ENCODE peak calls at places on chromosomes 12 and 14, in ten cellular contexts. D is tibial artery, O is cardiac muscle cell, Z is choroid plexus epithelial cell, Y is heart left ventricle, B is coronary artery, G is tibial nerve, C is brain microvascular endothelial cell, A is ovary, F is BJ. J is an unnamed sample.

GRCh38 chr12:28242129-28242887 is 52.1 kb downstream of the CCDC91 start:
- DNase-seq in D (no peak), O (no peak), Z (no peak), Y (no peak), B (no peak), G (no peak), C (no peak), A (no peak), F (no peak), J (no peak)

GRCh38 chr12:13390921-13391320 is 194.4 kb downstream of the EMP1 start:
- DNase-seq in D (no peak), O (no peak), Z (no peak), Y (no peak), B (no peak), G (no peak), C (no peak), A (no peak), F (no peak), J (no peak)

GRCh38 chr12:14934511-14934910 is 3.8 kb downstream of the ERP27 start:
- DNase-seq in D (no peak), O (no peak), Z (no peak), Y (no peak), B (no peak), G (no peak), C (no peak), A (no peak), F (no peak), J (no peak)

GRCh38 chr12:66035289-66035961 is 95.1 kb downstream of the LLPH start:
- DNase-seq in D (no peak), O (peak), Z (peak), Y (no peak), B (no peak), G (peak), C (peak), A (no peak), F (no peak), J (no peak)

GRCh38 chr12:132362966-132363660 is 33.7 kb upstream of the GALNT9 start:
- DNase-seq in D (no peak), O (no peak), Z (no peak), Y (no peak), B (no peak), G (no peak), C (no peak), A (no peak), F (no peak), J (no peak)

GRCh38 chr14:65237956-65238355 is 135.6 kb upstream of the MAX start:
- DNase-seq in D (peak), O (peak), Z (no peak), Y (no peak), B (no peak), G (no peak), C (no peak), A (no peak), F (no peak), J (no peak)

GRCh38 chr12:53569174-53569557 is 57.0 kb downstream of the ATF7 start:
- DNase-seq in D (no peak), O (peak), Z (peak), Y (no peak), B (no peak), G (no peak), C (peak), A (no peak), F (no peak), J (peak)

GRCh38 chr14:59882957-59883356 is 12.4 kb upstream of the RTN1 start:
- DNase-seq in D (no peak), O (no peak), Z (peak), Y (no peak), B (no peak), G (no peak), C (no peak), A (no peak), F (no peak), J (no peak)

GRCh38 chr14:101819251-101819990 is 57.9 kb downstream of the PPP2R5C start:
- DNase-seq in D (no peak), O (no peak), Z (no peak), Y (no peak), B (no peak), G (no peak), C (no peak), A (no peak), F (no peak), J (no peak)

GRCh38 chr14:59041308-59041707 is 147.2 kb upstream of the DAAM1 start:
- DNase-seq in D (no peak), O (no peak), Z (no peak), Y (no peak), B (no peak), G (no peak), C (no peak), A (no peak), F (no peak), J (no peak)

GRCh38 chr14:99586761-99587462 is 17.1 kb downstream of the CCDC85C start:
- DNase-seq in D (no peak), O (no peak), Z (no peak), Y (no peak), B (no peak), G (no peak), C (no peak), A (no peak), F (no peak), J (no peak)

GRCh38 chr12:124087251-124088141 is 114.5 kb downstream of the ZNF664 start:
- DNase-seq in D (no peak), O (no peak), Z (no peak), Y (no peak), B (no peak), G (no peak), C (no peak), A (no peak), F (no peak), J (no peak)

GRCh38 chr12:96501139-96501741 is 11.9 kb downstream of the CFAP54 start:
- DNase-seq in D (no peak), O (peak), Z (peak), Y (peak), B (no peak), G (peak), C (peak), A (no peak), F (no peak), J (no peak)

GRCh38 chr14:72801841-72802587 is 91.9 kb downstream of the DPF3 start:
- DNase-seq in D (no peak), O (no peak), Z (no peak), Y (no peak), B (no peak), G (no peak), C (no peak), A (no peak), F (no peak), J (no peak)

GRCh38 chr12:93803408-93803807 is 126.2 kb downstream of the CRADD start:
- DNase-seq in D (no peak), O (peak), Z (peak), Y (no peak), B (no peak), G (no peak), C (no peak), A (no peak), F (no peak), J (no peak)

GRCh38 chr12:6091786-6092566 is 32.5 kb downstream of the VWF start:
- DNase-seq in D (peak), O (no peak), Z (no peak), Y (no peak), B (no peak), G (no peak), C (no peak), A (no peak), F (no peak), J (no peak)

GRCh38 chr12:108784270-108784669 is 53.0 kb upstream of the CORO1C start:
- DNase-seq in D (no peak), O (no peak), Z (peak), Y (no peak), B (no peak), G (no peak), C (no peak), A (no peak), F (no peak), J (no peak)

GRCh38 chr12:92543359-92543758 is 159.4 kb upstream of the PLEKHG7 start:
- DNase-seq in D (no peak), O (no peak), Z (peak), Y (no peak), B (no peak), G (no peak), C (no peak), A (no peak), F (no peak), J (no peak)

GRCh38 chr14:95527392-95528002 is 7.4 kb upstream of the GLRX5 start:
- DNase-seq in D (no peak), O (peak), Z (peak), Y (no peak), B (no peak), G (peak), C (peak), A (peak), F (peak), J (peak)

GRCh38 chr12:13980548-13981295 is 680 bp downstream of the GRIN2B start:
- DNase-seq in D (no peak), O (no peak), Z (no peak), Y (no peak), B (no peak), G (no peak), C (no peak), A (no peak), F (no peak), J (no peak)

GRCh38 chr12:52539024-52539820 is 13.7 kb downstream of the KRT71 start:
- DNase-seq in D (no peak), O (peak), Z (peak), Y (no peak), B (no peak), G (no peak), C (no peak), A (no peak), F (peak), J (peak)

GRCh38 chr12:54629925-54630324 is 4.8 kb downstream of the LACRT start:
- DNase-seq in D (no peak), O (no peak), Z (no peak), Y (no peak), B (peak), G (no peak), C (no peak), A (no peak), F (no peak), J (no peak)

GRCh38 chr14:61564623-61565091 is 130.7 kb upstream of the HIF1A start:
- DNase-seq in D (no peak), O (peak), Z (peak), Y (no peak), B (no peak), G (no peak), C (peak), A (no peak), F (peak), J (peak)

GRCh38 chr12:110688446-110689001 is 391 bp downstream of the HVCN1 start:
- DNase-seq in D (no peak), O (no peak), Z (no peak), Y (no peak), B (no peak), G (no peak), C (no peak), A (peak), F (no peak), J (no peak)

GRCh38 chr12:63351370-63351769 is 200.4 kb upstream of the AVPR1A start:
- DNase-seq in D (no peak), O (no peak), Z (no peak), Y (no peak), B (no peak), G (no peak), C (no peak), A (no peak), F (no peak), J (no peak)

GRCh38 chr12:87160848-87161601 is 868.2 kb downstream of the C12orf50 start:
- DNase-seq in D (no peak), O (no peak), Z (no peak), Y (no peak), B (no peak), G (no peak), C (no peak), A (no peak), F (no peak), J (no peak)

GRCh38 chr12:53345486-53346195 is 9.5 kb upstream of the SP7 start:
- DNase-seq in D (no peak), O (peak), Z (no peak), Y (peak), B (peak), G (no peak), C (peak), A (no peak), F (no peak), J (no peak)

GRCh38 chr12:132593521-132593920 is 16.9 kb downstream of the LRCOL1 start:
- DNase-seq in D (no peak), O (no peak), Z (no peak), Y (peak), B (no peak), G (no peak), C (no peak), A (peak), F (no peak), J (no peak)

GRCh38 chr12:64057706-64058105 is 164.4 kb downstream of the KICS2 start:
- DNase-seq in D (no peak), O (no peak), Z (no peak), Y (no peak), B (no peak), G (no peak), C (no peak), A (no peak), F (no peak), J (no peak)

DNA sequence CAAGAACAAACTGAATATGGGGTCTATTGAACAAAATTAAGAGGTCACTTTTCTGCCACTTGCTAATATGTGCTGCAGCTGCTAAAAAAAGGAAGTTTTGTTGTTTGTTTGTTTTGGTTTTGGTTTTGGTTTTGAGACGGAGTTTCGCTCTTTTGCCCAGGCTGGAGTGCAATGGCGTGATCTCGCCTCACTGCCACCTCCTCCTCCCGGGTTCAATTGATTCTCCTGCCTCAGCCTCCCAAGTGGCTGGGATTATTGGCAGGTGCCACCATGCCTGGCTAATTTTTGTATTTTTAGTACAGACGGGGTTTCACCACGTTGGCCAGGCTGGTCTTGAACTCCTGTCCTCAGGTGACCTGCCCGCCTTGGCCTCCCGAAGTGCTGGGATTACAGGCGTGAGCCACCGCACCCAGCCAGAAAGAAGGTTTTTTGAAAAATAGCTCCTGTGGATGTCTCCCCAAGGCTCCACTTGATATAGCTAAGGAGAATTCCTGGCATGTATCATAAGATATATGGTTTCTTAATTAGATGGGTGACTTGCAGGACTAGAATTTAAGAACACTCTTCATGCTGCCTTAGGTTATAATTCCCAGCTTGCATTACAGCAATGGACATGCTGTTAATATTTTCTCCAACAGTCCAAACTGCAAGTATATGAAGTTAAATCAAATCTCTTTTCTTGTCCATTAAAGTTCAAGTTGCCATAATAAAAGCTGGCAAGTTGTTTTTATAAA is 237.6 kb upstream of the AMIGO2 start:
- DNase-seq in D (no peak), O (no peak), Z (no peak), Y (no peak), B (no peak), G (no peak), C (no peak), A (no peak), F (no peak), J (no peak)
- TF ChIP-seq CTCF in D (no peak), O (no peak), Z (no peak), Y (no peak), B (no peak), G (no peak), C (no peak), A (no peak), F (no peak), J (no peak)

DNA sequence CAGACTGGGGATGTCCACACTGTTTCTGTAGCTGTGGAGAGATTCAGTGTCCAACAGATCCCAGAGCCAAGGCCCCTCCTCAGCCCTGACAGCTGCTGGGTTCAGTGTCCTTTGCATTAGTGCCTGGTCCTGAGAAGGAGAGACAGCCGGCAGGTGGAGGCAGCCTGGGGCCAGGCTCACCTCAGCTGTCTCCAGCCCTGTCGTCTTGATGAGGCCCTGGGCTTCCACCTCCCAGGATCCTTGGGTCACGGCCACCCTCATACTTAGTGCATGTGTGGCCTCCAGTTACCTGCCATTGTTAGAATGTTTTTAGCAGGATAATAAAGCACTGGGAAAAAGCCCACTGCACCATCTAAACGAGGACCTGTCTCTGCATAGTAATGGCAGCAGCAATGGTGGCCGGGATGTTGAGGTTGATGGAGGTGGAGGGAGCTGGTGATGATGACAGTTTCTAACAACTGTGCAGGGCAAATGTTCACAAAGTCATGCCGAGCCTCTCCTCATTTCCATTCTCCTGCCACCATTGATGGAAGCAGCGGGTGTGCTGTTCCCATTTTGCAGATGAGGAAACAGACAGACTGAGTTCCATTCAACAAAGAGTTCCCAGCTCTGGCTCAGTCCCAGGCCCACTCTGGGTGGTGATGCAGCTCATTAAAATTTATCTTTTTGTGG is 17.7 kb downstream of the ASB2 start:
- DNase-seq in D (no peak), O (no peak), Z (no peak), Y (no peak), B (no peak), G (no peak), C (no peak), A (no peak), F (no peak), J (no peak)
- H3K4me3 ChIP-seq in D (no peak), O (no peak), Z (no peak), Y (no peak), B (no peak), G (no peak), C (no peak), A (no peak), F (no peak), J (no peak)

GRCh38 chr14:67883717-67884116 is 64.1 kb downstream of the RAD51B start:
- DNase-seq in D (no peak), O (peak), Z (peak), Y (no peak), B (no peak), G (no peak), C (no peak), A (no peak), F (no peak), J (peak)
- TF ChIP-seq CTCF in D (peak), O (peak), Z (peak), Y (peak), B (peak), G (peak), C (no peak), A (peak), F (peak), J (no peak)

DNA sequence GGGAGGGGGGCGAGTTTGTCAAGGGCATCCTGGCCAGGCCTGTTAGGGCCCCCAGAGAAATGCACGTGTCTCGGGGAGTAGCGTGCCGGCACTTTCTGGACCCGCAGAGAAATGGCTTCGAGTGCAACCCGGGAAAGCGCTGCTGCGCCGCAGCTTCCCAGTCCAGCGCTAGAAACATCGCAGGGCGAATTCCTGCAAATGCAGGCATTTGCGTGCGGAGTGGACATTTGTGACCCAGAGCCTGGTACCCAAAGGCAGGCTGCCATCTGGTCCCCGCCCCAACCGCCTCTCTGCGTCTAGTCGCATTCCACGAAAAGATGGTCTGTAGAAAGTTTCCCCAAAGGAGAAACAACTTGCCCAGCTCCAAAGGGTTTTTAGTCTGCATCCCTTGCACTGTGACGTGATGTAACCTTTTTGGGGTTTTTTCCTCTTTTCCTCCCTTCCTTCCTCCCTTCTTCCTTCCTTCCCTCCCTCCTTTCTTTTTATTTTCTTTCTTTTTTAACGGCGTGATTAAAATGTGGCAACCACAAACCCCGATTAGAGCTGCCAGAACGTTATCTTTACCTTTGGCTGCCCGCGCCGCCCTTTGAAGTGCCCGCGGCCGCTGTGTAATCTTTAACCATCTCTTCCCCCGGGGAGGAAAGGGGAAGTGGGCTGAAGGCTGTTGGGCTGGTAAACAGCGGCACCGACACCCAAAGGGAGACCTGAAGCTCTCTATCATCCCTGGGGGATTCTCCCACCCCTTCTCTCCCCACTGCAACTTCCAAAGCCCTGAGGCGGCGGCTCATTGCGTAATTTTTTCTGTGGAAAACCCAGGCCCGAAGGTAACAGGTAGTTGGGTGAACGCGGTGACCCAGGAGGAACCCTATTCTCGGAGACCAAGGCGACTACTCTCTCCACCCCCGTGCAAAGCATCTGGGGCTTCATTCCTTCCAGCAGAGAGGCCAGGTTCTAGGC is 1.1 kb downstream of the LGR5 start:
- DNase-seq in D (no peak), O (no peak), Z (peak), Y (no peak), B (no peak), G (no peak), C (no peak), A (no peak), F (no peak), J (no peak)
- H3K4me3 ChIP-seq in D (peak), O (peak), Z (no peak), Y (peak), B (peak), G (peak), C (peak), A (peak), F (no peak), J (peak)

GRCh38 chr14:86934196-86934595 is 1058.8 kb downstream of the GALC start:
- DNase-seq in D (no peak), O (no peak), Z (no peak), Y (no peak), B (no peak), G (no peak), C (no peak), A (no peak), F (no peak), J (no peak)
- TF ChIP-seq CTCF in D (no peak), O (no peak), Z (no peak), Y (no peak), B (no peak), G (no peak), C (no peak), A (no peak), F (no peak), J (no peak)

J was measured in AG09309.